ENCODE peak calls at places on chromosomes 16 and 17, in ten cellular contexts. V is T-helper 2 cell, S is kidney, N is A549, P is GM10248, Q is cardiac muscle cell, B is fibroblast of lung, R is A172, K is WERI-Rb-1, E is NCI-H2081. I is an unnamed sample.

GRCh38 chr17:58006563-58006923 is 503 bp downstream of the SRSF1 start:
- DNase-seq in P (peak), B (peak), E (peak), K (peak), V (peak), R (peak), Q (peak), S (peak), N (peak), I (peak)

GRCh38 chr17:10171057-10171456 is 27.3 kb downstream of the GAS7 start:
- DNase-seq in Q (peak), E (no peak), V (no peak), N (no peak), K (no peak), B (no peak), P (no peak), R (no peak), S (no peak), I (no peak)

GRCh38 chr17:42821176-42821575 is 2.9 kb downstream of the BECN1 start:
- DNase-seq in N (no peak), K (no peak), Q (no peak), P (no peak), B (no peak), V (no peak), E (no peak), S (no peak), R (no peak), I (no peak)

GRCh38 chr16:14186007-14186953 is 115.2 kb downstream of the MRTFB start:
- DNase-seq in S (peak), R (peak), P (no peak), N (no peak), V (peak), B (peak), E (peak), Q (peak), K (no peak), I (peak)

GRCh38 chr17:8557176-8557806 is 73.2 kb downstream of the MYH10 start:
- DNase-seq in N (no peak), V (no peak), P (no peak), R (no peak), K (no peak), B (no peak), Q (peak), S (no peak), E (no peak), I (no peak)

GRCh38 chr16:24635900-24636610 is 93.4 kb upstream of the TNRC6A start:
- DNase-seq in E (peak), K (no peak), S (peak), B (peak), V (no peak), Q (peak), P (no peak), N (peak), R (peak), I (peak)

GRCh38 chr17:82858376-82859126 is 18.7 kb upstream of the ZNF750 start:
- DNase-seq in R (no peak), E (no peak), P (no peak), Q (no peak), S (peak), N (no peak), B (no peak), V (no peak), K (no peak), I (no peak)

GRCh38 chr16:19524356-19524865 is 669 bp downstream of the CCP110 start:
- DNase-seq in B (no peak), R (no peak), P (peak), S (no peak), V (no peak), Q (no peak), E (peak), K (no peak), N (peak), I (no peak)

GRCh38 chr16:11796227-11797165 is 562 bp downstream of the ZC3H7A start:
- DNase-seq in N (peak), P (peak), B (peak), Q (peak), K (peak), V (peak), S (peak), E (peak), R (peak), I (no peak)

GRCh38 chr17:57785032-57785431 is 39.9 kb upstream of the CCDC182 start:
- DNase-seq in V (no peak), E (no peak), B (peak), N (no peak), P (no peak), K (no peak), R (no peak), S (peak), Q (peak), I (no peak)

GRCh38 chr17:47099451-47099986 is 89.6 kb downstream of the CDC27 start:
- DNase-seq in S (no peak), Q (no peak), K (no peak), B (no peak), R (no peak), N (no peak), E (no peak), V (no peak), P (no peak), I (no peak)

GRCh38 chr17:75396781-75397180 is 8.7 kb downstream of the GRB2 start:
- DNase-seq in N (no peak), R (no peak), P (no peak), E (no peak), S (no peak), V (peak), Q (no peak), K (no peak), B (no peak), I (no peak)

GRCh38 chr17:71709974-71710373 is 410.8 kb upstream of the SOX9 start:
- DNase-seq in P (no peak), K (no peak), V (no peak), S (no peak), B (peak), R (no peak), N (no peak), Q (no peak), E (peak), I (no peak)

GRCh38 chr17:29561541-29562517 is 5.0 kb downstream of the ABHD15 start:
- DNase-seq in B (no peak), R (no peak), E (no peak), K (no peak), S (no peak), Q (peak), V (no peak), N (no peak), P (no peak), I (no peak)

GRCh38 chr16:84524346-84524920 is 20.0 kb upstream of the MEAK7 start:
- DNase-seq in V (no peak), Q (no peak), E (no peak), B (no peak), P (no peak), R (no peak), S (no peak), K (no peak), N (no peak), I (no peak)

GRCh38 chr16:9854665-9855064 is 327.6 kb downstream of the GRIN2A start:
- DNase-seq in E (no peak), R (no peak), P (no peak), S (no peak), B (peak), Q (no peak), N (no peak), V (no peak), K (no peak), I (peak)

GRCh38 chr17:181213-182163 is at the start of gene DOC2B:
- DNase-seq in Q (peak), N (peak), K (peak), R (no peak), V (peak), S (peak), E (no peak), P (no peak), B (no peak), I (no peak)

GRCh38 chr17:2064980-2065785 is 10.3 kb downstream of the HIC1 start:
- DNase-seq in N (no peak), V (peak), S (peak), R (peak), E (no peak), P (peak), B (no peak), K (peak), Q (peak), I (peak)